ENCODE peak calls at places on chromosomes 1 and 21, in ten cellular contexts. R, Z, B, M, D, I, A, E, N and T are unnamed samples.

GRCh38 chr1:234907585-234908457 is 220.8 kb downstream of the TOMM20 start:
- DNase-seq in Z (peak; percentile 83), N (no peak), D (peak; percentile 85), A (no peak), I (no peak), R (peak; percentile 60), E (no peak), B (no peak), M (no peak), T (no peak)

GRCh38 chr1:8939362-8939995 is 6.2 kb upstream of the CA6 start:
- DNase-seq in I (no peak), A (no peak), D (no peak), Z (no peak), M (peak; percentile 19), E (no peak), R (no peak), B (no peak), N (no peak), T (no peak)

GRCh38 chr1:174743654-174744561 is 255.8 kb upstream of the CACYBP start:
- DNase-seq in I (no peak), D (no peak), A (peak; percentile 51), M (no peak), B (no peak), R (peak; percentile 69), N (no peak), E (peak; percentile 62), Z (peak; percentile 25), T (peak; percentile 77)

GRCh38 chr21:44996096-44996495 is 56.3 kb downstream of the SLX9 start:
- DNase-seq in M (no peak), I (no peak), N (no peak), E (no peak), B (peak; percentile 9), R (no peak), A (no peak), Z (no peak), D (no peak), T (no peak)

GRCh38 chr1:186828612-186829542 is at the start of gene PLA2G4A:
- DNase-seq in I (no peak), Z (no peak), R (peak; percentile 85), D (no peak), N (peak; percentile 18), A (no peak), E (peak; percentile 49), B (peak; percentile 19), M (no peak), T (no peak)

GRCh38 chr1:222914861-222915632 is 100.2 kb downstream of the DISP1 start:
- DNase-seq in M (no peak), D (no peak), N (no peak), R (peak; percentile 85), A (no peak), E (no peak), B (no peak), Z (no peak), I (no peak), T (no peak)

GRCh38 chr1:19021845-19022244 is 65.4 kb upstream of the IFFO2 start:
- DNase-seq in A (no peak), M (no peak), Z (no peak), B (no peak), N (no peak), D (no peak), E (no peak), I (no peak), R (no peak), T (no peak)

GRCh38 chr1:94180650-94181049 is 56.7 kb downstream of the ARHGAP29 start:
- DNase-seq in Z (no peak), R (no peak), A (no peak), B (no peak), N (no peak), D (no peak), E (no peak), M (no peak), I (no peak), T (no peak)

GRCh38 chr21:45276620-45277019 is 11.1 kb downstream of the POFUT2 start:
- DNase-seq in B (no peak), A (no peak), N (peak; percentile 11), I (peak; percentile 47), Z (no peak), E (no peak), M (no peak), D (no peak), R (no peak), T (no peak)

GRCh38 chr1:37465596-37466517 is 8.5 kb upstream of the ZC3H12A start:
- DNase-seq in Z (no peak), E (no peak), M (no peak), R (no peak), N (no peak), B (no peak), D (no peak), A (peak; percentile 20), I (no peak), T (no peak)

GRCh38 chr1:78370356-78370755 is 120.4 kb upstream of the PTGFR start:
- DNase-seq in R (peak; percentile 66), M (no peak), A (no peak), E (no peak), B (no peak), Z (no peak), D (no peak), I (no peak), N (no peak), T (no peak)

GRCh38 chr1:20604678-20605077 is 15.8 kb downstream of the CDA start:
- DNase-seq in R (no peak), B (no peak), Z (no peak), M (no peak), D (no peak), A (no peak), N (no peak), I (no peak), E (no peak), T (no peak)

GRCh38 chr1:221149111-221149510 is 269.9 kb downstream of the HLX start:
- DNase-seq in N (no peak), A (no peak), E (no peak), R (peak; percentile 69), B (no peak), D (no peak), I (no peak), Z (no peak), M (no peak), T (no peak)

GRCh38 chr21:39088831-39089380 is 94.3 kb downstream of the PSMG1 start:
- DNase-seq in N (no peak), A (no peak), E (peak; percentile 72), D (no peak), B (peak; percentile 39), Z (no peak), R (peak; percentile 85), I (no peak), M (no peak), T (no peak)

GRCh38 chr1:8671313-8671917 is 146.0 kb downstream of the RERE start:
- DNase-seq in B (no peak), R (peak; percentile 90), D (no peak), M (no peak), E (peak; percentile 28), Z (peak; percentile 41), N (peak; percentile 28), I (no peak), A (peak; percentile 67), T (peak; percentile 93)

GRCh38 chr21:38993561-38993960 is 187.8 kb downstream of the ETS2 start:
- DNase-seq in A (no peak), R (peak; percentile 98), E (peak; percentile 86), B (peak; percentile 44), Z (peak; percentile 61), M (no peak), I (no peak), D (peak; percentile 65), N (peak; percentile 37), T (no peak)

GRCh38 chr1:87883906-87884305 is 555.2 kb downstream of the LMO4 start:
- DNase-seq in R (no peak), N (no peak), I (no peak), B (no peak), A (no peak), M (no peak), D (no peak), Z (no peak), E (no peak), T (no peak)

GRCh38 chr1:110152133-110152785 is 2.0 kb downstream of the SLC6A17 start:
- DNase-seq in E (peak; percentile 51), B (no peak), R (no peak), M (no peak), N (no peak), A (no peak), Z (no peak), I (no peak), D (no peak), T (no peak)

GRCh38 chr1:79293611-79294010 is 287.1 kb upstream of the ADGRL4 start:
- DNase-seq in B (no peak), Z (peak; percentile 7), N (no peak), A (no peak), D (peak; percentile 17), M (no peak), I (no peak), R (peak; percentile 83), E (peak; percentile 0), T (no peak)

GRCh38 chr1:206686486-206687249 is 2.0 kb downstream of the MAPKAPK2 start:
- DNase-seq in E (peak; percentile 20), B (no peak), A (no peak), R (no peak), M (no peak), N (peak; percentile 63), Z (no peak), D (no peak), I (no peak), T (no peak)

GRCh38 chr1:117821782-117822447 is 107.5 kb downstream of the GDAP2 start:
- DNase-seq in A (no peak), N (no peak), I (no peak), Z (peak; percentile 81), D (peak; percentile 63), R (peak; percentile 96), E (peak; percentile 94), B (no peak), M (no peak), T (peak; percentile 21)

GRCh38 chr21:38683222-38683621 is 122.5 kb upstream of the ETS2 start:
- DNase-seq in D (no peak), M (no peak), Z (no peak), N (no peak), B (no peak), I (no peak), A (no peak), R (peak; percentile 49), E (no peak), T (no peak)

GRCh38 chr1:91700771-91701493 is 185.0 kb downstream of the TGFBR3 start:
- DNase-seq in D (peak; percentile 93), A (no peak), R (no peak), B (no peak), Z (no peak), E (no peak), N (no peak), I (no peak), M (no peak), T (no peak)

GRCh38 chr1:19260211-19261138 is 8.9 kb downstream of the MRTO4 start:
- DNase-seq in Z (peak; percentile 87), B (no peak), M (no peak), E (peak; percentile 2), I (no peak), A (no peak), R (peak; percentile 32), N (no peak), D (peak; percentile 85), T (peak; percentile 88)

GRCh38 chr1:117699953-117700352 is 94.1 kb downstream of the TENT5C start:
- DNase-seq in Z (no peak), R (no peak), B (no peak), D (no peak), N (no peak), E (no peak), I (no peak), A (no peak), M (no peak), T (no peak)

GRCh38 chr1:221961532-221962292 is 219.8 kb upstream of the DUSP10 start:
- DNase-seq in Z (no peak), I (no peak), M (peak; percentile 63), B (no peak), R (peak; percentile 41), E (peak; percentile 91), N (no peak), D (peak; percentile 42), A (no peak), T (no peak)

GRCh38 chr1:208159542-208160258 is 84.5 kb downstream of the PLXNA2 start:
- DNase-seq in I (no peak), R (peak; percentile 90), N (no peak), B (peak; percentile 72), E (peak; percentile 39), A (no peak), M (no peak), Z (peak; percentile 52), D (peak; percentile 64), T (no peak)

GRCh38 chr1:194447635-194448034 is 1261.2 kb upstream of the B3GALT2 start:
- DNase-seq in E (peak; percentile 74), Z (no peak), I (no peak), D (no peak), A (no peak), N (no peak), B (no peak), M (no peak), R (no peak), T (no peak)